ENCODE peak calls at places on chromosomes 4 and X, in six cellular contexts. J is heart right ventricle; N is tibial nerve; V is CD8-positive, alpha-beta T cell; M is effector memory CD4-positive, alpha-beta T cell; X is OCI-LY7. A is an unnamed sample.

GRCh38 chr4:85953651-85954018 is 406.2 kb downstream of the MAPK10 start:
- DNase-seq in J (no peak), X (no peak), M (no peak), N (no peak), V (no peak), A (no peak)

GRCh38 chr4:39770969-39771724 is 73.2 kb downstream of the UBE2K start:
- DNase-seq in V (no peak), X (no peak), J (no peak), N (no peak), M (no peak), A (no peak)

GRCh38 chr4:54542119-54542438 is 115.7 kb upstream of the KIT start:
- DNase-seq in V (no peak), N (no peak), X (no peak), M (no peak), J (no peak), A (no peak)

GRCh38 chrX:45745479-45745878 is 544.8 kb upstream of the DIPK2B start:
- DNase-seq in J (no peak), X (no peak), V (no peak), N (no peak), M (no peak), A (no peak)

GRCh38 chrX:2183193-2183725 is 317.5 kb downstream of the DHRSX start:
- DNase-seq in N (no peak), J (no peak), X (no peak), M (no peak), V (no peak), A (no peak)

GRCh38 chrX:113833656-113834055 is 750.2 kb upstream of the HTR2C start:
- DNase-seq in J (no peak), V (no peak), M (no peak), X (no peak), N (no peak), A (no peak)

GRCh38 chrX:57821703-57822375 is 88.4 kb downstream of the ZXDA start:
- DNase-seq in N (peak; percentile 41), J (peak; percentile 46), V (peak; percentile 4), X (peak; percentile 65), M (peak; percentile 27), A (peak; percentile 88)

GRCh38 chr4:57055873-57056272 is 54.3 kb downstream of the IGFBP7 start:
- DNase-seq in X (no peak), N (no peak), J (no peak), M (no peak), V (no peak), A (no peak)

GRCh38 chr4:25823632-25824031 is 39.2 kb downstream of the SEL1L3 start:
- DNase-seq in X (no peak), V (no peak), J (no peak), M (no peak), N (no peak), A (no peak)

GRCh38 chr4:102230194-102230593 is 115.1 kb downstream of the SLC39A8 start:
- DNase-seq in V (no peak), N (no peak), X (no peak), J (no peak), M (no peak), A (no peak)

GRCh38 chr4:26815199-26815598 is 45.4 kb upstream of the STIM2 start:
- DNase-seq in N (no peak), X (no peak), J (no peak), M (no peak), V (no peak), A (no peak)

GRCh38 chr4:131052646-131053045 is 1956.7 kb downstream of the C4orf33 start:
- DNase-seq in N (no peak), J (no peak), M (no peak), X (no peak), V (no peak), A (no peak)

GRCh38 chr4:80197132-80197573 is at the start of gene PRDM8:
- DNase-seq in V (no peak), M (no peak), N (no peak), J (no peak), X (no peak), A (no peak)

GRCh38 chr4:82891728-82892466 is 944 bp upstream of the SEC31A start:
- DNase-seq in M (no peak), V (no peak), J (no peak), N (no peak), X (no peak), A (peak; percentile 46)

GRCh38 chrX:21870494-21870893 is 14.7 kb downstream of the YY2 start:
- DNase-seq in X (no peak), N (no peak), M (no peak), V (no peak), J (no peak), A (no peak)

GRCh38 chr4:3630934-3631585 is 98.8 kb upstream of the LRPAP1 start:
- DNase-seq in X (no peak), N (no peak), J (no peak), M (no peak), V (no peak), A (no peak)

GRCh38 chr4:120922390-120923200 is at the start of gene PRDM5:
- DNase-seq in V (peak; percentile 3), J (peak; percentile 57), X (no peak), N (peak; percentile 20), M (no peak), A (no peak)

GRCh38 chr4:86940176-86940575 is 5.4 kb downstream of the AFF1 start:
- DNase-seq in V (no peak), J (no peak), N (no peak), X (no peak), M (no peak), A (no peak)

GRCh38 chr4:47913858-47914218 is 545 bp downstream of the NFXL1 start:
- DNase-seq in V (peak; percentile 7), N (no peak), X (peak; percentile 49), M (peak; percentile 11), J (peak; percentile 15), A (peak; percentile 70)

GRCh38 chr4:13888112-13888511 is 260.6 kb upstream of the BOD1L1 start:
- DNase-seq in N (no peak), X (no peak), V (no peak), J (no peak), M (no peak), A (no peak)

GRCh38 chrX:115968436-115969252 is 201.9 kb upstream of the AGTR2 start:
- DNase-seq in V (no peak), X (no peak), J (peak; percentile 52), M (no peak), N (peak; percentile 5), A (no peak)

GRCh38 chr4:160257324-160257723 is 1154.4 kb downstream of the RAPGEF2 start:
- DNase-seq in V (no peak), M (no peak), J (no peak), X (no peak), N (no peak), A (no peak)

GRCh38 chr4:76677571-76678326 is 220.2 kb downstream of the SOWAHB start:
- DNase-seq in M (no peak), J (no peak), X (no peak), N (no peak), V (no peak), A (no peak)

GRCh38 chr4:102730968-102731533 is 29.7 kb downstream of the MANBA start:
- DNase-seq in N (no peak), M (no peak), V (no peak), X (no peak), J (no peak), A (peak; percentile 48)

GRCh38 chr4:31613946-31614623 is 893.9 kb downstream of the PCDH7 start:
- DNase-seq in M (no peak), V (no peak), X (no peak), J (no peak), N (no peak), A (peak; percentile 67)

GRCh38 chrX:151974336-151975227 is at the start of gene GABRE:
- DNase-seq in N (peak; percentile 11), V (no peak), M (no peak), X (no peak), J (peak; percentile 53), A (no peak)

GRCh38 chr4:80367737-80368136 is 32.2 kb downstream of the CFAP299 start:
- DNase-seq in M (no peak), X (no peak), J (no peak), N (no peak), V (no peak), A (no peak)

DNA sequence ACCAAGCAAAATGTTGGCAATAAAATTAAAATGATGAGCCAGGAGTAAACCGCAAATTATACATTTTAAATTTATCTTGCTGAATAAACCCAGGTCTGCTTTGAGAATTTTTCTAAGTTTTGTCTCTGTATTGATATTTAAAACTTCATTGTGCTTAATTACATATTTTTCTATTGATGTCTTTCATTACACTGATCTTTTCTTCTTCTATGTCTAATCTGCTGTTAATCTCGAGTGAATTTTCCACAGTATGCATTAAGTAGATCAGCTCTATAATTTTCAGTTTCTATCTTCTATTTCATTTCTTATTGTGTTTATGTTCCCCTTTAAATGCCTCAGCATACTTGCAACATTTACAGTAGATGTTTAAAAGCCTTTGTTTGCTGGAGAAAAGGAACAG is 918.7 kb downstream of the FAT4 start:
- DNase-seq in N (no peak), V (no peak), J (no peak), X (no peak), M (no peak), A (no peak)
- H3K4me3 ChIP-seq in N (no peak overlapping the region), V (no peak overlapping the region), J (no peak overlapping the region), X (no peak overlapping the region), M (no peak overlapping the region), A (no peak overlapping the region)

GRCh38 chr4:147879676-147880075 is 147.8 kb downstream of the ARHGAP10 start:
- DNase-seq in V (no peak), J (no peak), M (no peak), N (no peak), X (no peak), A (no peak)

GRCh38 chr4:147874109-147874508 is 142.2 kb downstream of the ARHGAP10 start:
- DNase-seq in V (no peak), X (no peak), M (no peak), J (no peak), N (no peak), A (no peak)

DNA sequence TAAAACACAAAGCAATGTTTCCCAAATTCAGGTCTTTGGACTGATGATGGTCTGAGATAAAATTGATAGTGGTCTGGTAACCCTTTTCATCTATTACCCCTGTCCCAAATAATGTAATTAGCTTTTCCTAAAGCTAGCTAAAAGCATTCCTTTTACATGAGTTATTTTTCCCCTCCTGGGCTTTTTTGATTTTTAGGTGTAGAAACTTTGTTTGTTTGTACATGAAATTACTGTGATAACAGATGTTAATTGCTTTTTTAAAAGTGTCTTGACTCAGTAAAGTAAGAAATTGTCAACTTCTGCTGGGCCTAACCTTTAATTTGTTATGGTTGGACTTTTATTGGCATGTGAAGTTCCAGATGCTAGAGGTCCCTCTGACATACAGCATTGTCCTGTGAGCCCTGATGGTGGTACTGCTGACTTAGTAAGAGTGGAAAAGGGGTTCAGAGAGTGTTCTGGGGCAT is 145.5 kb downstream of the ARHGAP10 start:
- DNase-seq in N (no peak), J (no peak), M (no peak), X (no peak), V (no peak), A (no peak)
- H3K4me1 ChIP-seq in N (peaks cover 3% of the 10 kb centered on the region), J (no peaks in the 10 kb centered on the region), M (no peaks in the 10 kb centered on the region), X (no peaks in the 10 kb centered on the region), V (no peaks in the 10 kb centered on the region), A (no peaks in the 10 kb centered on the region)

DNA sequence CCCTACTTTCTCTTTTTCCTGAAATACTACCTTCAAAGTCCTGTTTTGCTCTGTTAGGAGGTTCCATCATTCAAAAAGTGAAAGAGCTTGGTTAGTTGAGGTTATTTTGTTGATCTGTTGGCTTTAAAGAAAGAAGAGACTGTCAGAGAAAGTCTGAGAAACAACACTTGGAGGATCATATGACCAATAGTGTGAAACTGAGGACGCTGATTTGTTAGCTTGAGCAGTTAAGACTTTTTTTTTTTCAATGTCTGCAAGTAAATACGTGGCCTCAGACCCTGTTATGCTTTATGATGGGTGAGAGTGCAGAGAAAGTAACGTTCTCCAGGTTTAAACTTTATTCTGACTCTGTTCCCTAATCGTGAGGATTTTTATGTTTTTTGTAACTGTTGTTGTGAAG is 45.9 kb downstream of the GAB1 start:
- DNase-seq in J (no peak), N (no peak), X (no peak), V (no peak), M (no peak), A (no peak)
- H3K27ac ChIP-seq in J (peak overlapping the region; percentile 83), N (peak overlapping the region; percentile 79), X (peak overlapping the region; percentile 81), V (no peak overlapping the region), M (no peak overlapping the region), A (no peak overlapping the region)

GRCh38 chr4:36082817-36083216 is 161.5 kb downstream of the ARAP2 start:
- DNase-seq in J (no peak), X (no peak), M (no peak), V (no peak), N (no peak), A (no peak)
- H3K4me3 ChIP-seq in J (no peak overlapping the region), X (no peak overlapping the region), M (no peak overlapping the region), V (no peak overlapping the region), N (no peak overlapping the region), A (no peak overlapping the region)

A was measured in Karpas-422.